ENCODE peak calls at places on chromosomes 12 and 14, in five cellular contexts. A, P, K, Q and O are unnamed samples.

GRCh38 chr12:12896261-12896660 is 4.9 kb downstream of the GPRC5A start:
- DNase-seq in K (no peak), Q (no peak), P (no peak), A (no peak), O (no peak)

GRCh38 chr12:15435597-15435996 is 113.3 kb downstream of the PTPRO start:
- DNase-seq in P (no peak), A (no peak), Q (no peak), K (no peak), O (no peak)

GRCh38 chr12:6229823-6230222 is 29.6 kb downstream of the CD9 start:
- DNase-seq in K (no peak), A (no peak), P (no peak), Q (peak; percentile 90), O (peak; percentile 54)

GRCh38 chr14:90943367-90943766 is 117.1 kb downstream of the RPS6KA5 start:
- DNase-seq in A (no peak), Q (no peak), K (no peak), P (no peak), O (no peak)

GRCh38 chr14:89615421-89615820 is 198.4 kb upstream of the FOXN3 start:
- DNase-seq in P (no peak), A (peak; percentile 13), K (no peak), Q (no peak), O (no peak)

GRCh38 chr14:23056956-23057756 is at the start of gene CDH24:
- DNase-seq in Q (peak; percentile 79), P (no peak), A (peak; percentile 72), K (peak; percentile 51), O (peak; percentile 75)

GRCh38 chr12:45290218-45290609 is 74.3 kb downstream of the ANO6 start:
- DNase-seq in K (no peak), A (no peak), P (no peak), Q (no peak), O (no peak)

GRCh38 chr12:47837190-47838171 is 17.8 kb upstream of the HDAC7 start:
- DNase-seq in Q (peak; percentile 74), K (peak; percentile 72), A (peak; percentile 76), P (peak; percentile 66), O (peak; percentile 75)

GRCh38 chr12:30447061-30447750 is 248.5 kb downstream of the IPO8 start:
- DNase-seq in A (no peak), P (no peak), Q (no peak), K (no peak), O (no peak)

GRCh38 chr12:54217774-54218221 is 29.0 kb upstream of the SMUG1 start:
- DNase-seq in A (peak; percentile 94), Q (no peak), K (no peak), P (no peak), O (peak; percentile 24)

GRCh38 chr12:563899-564298 is 99.3 kb downstream of the NINJ2 start:
- DNase-seq in P (no peak), A (no peak), Q (no peak), K (no peak), O (no peak)

GRCh38 chr12:28057856-28058615 is 85.5 kb upstream of the PTHLH start:
- DNase-seq in A (no peak), Q (no peak), P (no peak), K (no peak), O (no peak)

GRCh38 chr14:24297190-24297964 is 2.2 kb downstream of the DHRS1 start:
- DNase-seq in K (no peak), P (no peak), A (peak; percentile 24), Q (no peak), O (no peak)

GRCh38 chr12:132618683-132619043 is at the start of gene P2RX2:
- DNase-seq in K (no peak), P (no peak), A (no peak), Q (no peak), O (no peak)

GRCh38 chr12:22733756-22734155 is 108.8 kb downstream of the ETNK1 start:
- DNase-seq in K (no peak), Q (no peak), A (no peak), P (no peak), O (no peak)

GRCh38 chr12:94078736-94079509 is 69.5 kb upstream of the PLXNC1 start:
- DNase-seq in P (no peak), K (no peak), A (no peak), Q (no peak), O (no peak)

GRCh38 chr12:97276621-97277020 is 186.0 kb upstream of the RMST start:
- DNase-seq in Q (no peak), P (no peak), K (no peak), A (no peak), O (no peak)

GRCh38 chr14:96271421-96271762 is 15.4 kb downstream of the BDKRB1 start:
- DNase-seq in A (no peak), Q (no peak), P (no peak), K (no peak), O (no peak)

GRCh38 chr12:49017764-49018281 is 753 bp downstream of the PRKAG1 start:
- DNase-seq in P (no peak), A (peak; percentile 36), Q (peak; percentile 61), K (no peak), O (no peak)

GRCh38 chr12:104136577-104136976 is 1.4 kb downstream of the NFYB start:
- DNase-seq in Q (no peak), A (peak; percentile 15), P (no peak), K (no peak), O (no peak)

GRCh38 chr12:72281145-72281544 is 9.0 kb downstream of the TRHDE start:
- DNase-seq in P (no peak), A (no peak), Q (no peak), K (no peak), O (no peak)

GRCh38 chr12:117090816-117091711 is 8.2 kb downstream of the TESC start:
- DNase-seq in P (no peak), A (no peak), K (peak; percentile 60), Q (no peak), O (no peak)

GRCh38 chr14:60622920-60623263 is 26.4 kb downstream of the SIX1 start:
- DNase-seq in K (no peak), Q (no peak), P (no peak), A (no peak), O (no peak)

GRCh38 chr12:131919051-131919347 is 10.1 kb upstream of the PUS1 start:
- DNase-seq in P (no peak), A (no peak), Q (no peak), K (no peak), O (no peak)

GRCh38 chr12:3627336-3627735 is 125.6 kb downstream of the CRACR2A start:
- DNase-seq in Q (no peak), K (no peak), A (no peak), P (no peak), O (no peak)

GRCh38 chr14:64702493-64703392 is 1.5 kb upstream of the PLEKHG3 start:
- DNase-seq in A (no peak), Q (no peak), P (no peak), K (peak; percentile 67), O (no peak)

GRCh38 chr14:86654558-86655184 is 1124.7 kb downstream of the FLRT2 start:
- DNase-seq in A (peak; percentile 49), K (no peak), P (peak; percentile 0), Q (peak; percentile 37), O (peak; percentile 23)

GRCh38 chr14:28088125-28088524 is 678.5 kb upstream of the FOXG1 start:
- DNase-seq in K (no peak), P (no peak), Q (no peak), A (no peak), O (no peak)

GRCh38 chr12:121807656-121808347 is 4.0 kb downstream of the SETD1B start:
- DNase-seq in Q (no peak), A (no peak), P (no peak), K (no peak), O (no peak)

GRCh38 chr12:14410177-14410576 is 44.7 kb downstream of the ATF7IP start:
- DNase-seq in A (no peak), K (no peak), Q (no peak), P (no peak), O (no peak)

GRCh38 chr14:76710093-76711010 is 50.9 kb upstream of the VASH1 start:
- DNase-seq in P (peak; percentile 24), Q (peak; percentile 41), A (peak; percentile 66), K (no peak), O (no peak)

DNA sequence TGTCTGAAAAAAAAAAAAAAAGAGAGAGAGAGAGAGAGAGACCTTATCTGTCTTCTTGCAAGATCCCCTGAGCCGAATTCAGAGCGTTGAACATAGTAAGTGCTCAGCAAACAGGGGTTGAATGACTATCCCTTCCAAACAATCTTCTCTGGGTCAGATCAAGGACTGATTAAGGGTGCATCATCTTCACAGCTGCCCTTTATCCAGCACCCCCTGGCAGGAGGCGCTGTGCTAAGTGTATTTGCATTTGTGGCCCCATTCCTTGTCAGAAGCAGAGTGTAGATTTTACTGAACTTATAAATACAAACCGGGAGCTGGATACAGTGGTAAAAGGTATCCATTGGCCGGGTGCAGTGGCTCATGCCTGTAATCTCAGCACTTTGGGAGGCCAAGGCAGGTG is 8.8 kb upstream of the TRPV4 start:
- DNase-seq in P (no peak), A (no peak), K (no peak), Q (no peak), O (no peak)
- TF ChIP-seq CTCF in P (no peak), A (no peak), K (no peak), Q (no peak), O (no peak)

GRCh38 chr14:21960636-21961035 is 287.0 kb upstream of the OR4E1 start:
- DNase-seq in A (no peak), P (no peak), K (no peak), Q (no peak), O (no peak)
- H3K27ac ChIP-seq in A (no peak overlapping the region), P (no peak overlapping the region), K (no peak overlapping the region), Q (no peak overlapping the region), O (no peak overlapping the region)

GRCh38 chr14:68655961-68656360 is 136.9 kb downstream of the ZFP36L1 start:
- DNase-seq in A (peak; percentile 27), K (peak; percentile 24), Q (no peak), P (peak; percentile 18), O (no peak)

GRCh38 chr14:68653754-68654153 is 139.1 kb downstream of the ZFP36L1 start:
- DNase-seq in Q (no peak), A (no peak), K (peak; percentile 13), P (no peak), O (no peak)

GRCh38 chr14:68653108-68653507 is 139.8 kb downstream of the ZFP36L1 start:
- DNase-seq in K (peak; percentile 14), A (no peak), Q (no peak), P (no peak), O (no peak)

GRCh38 chr14:68655021-68655811 is 137.7 kb downstream of the ZFP36L1 start:
- DNase-seq in A (no peak), K (peak; percentile 20), Q (no peak), P (no peak), O (no peak)

GRCh38 chr14:68654471-68654941 is 138.4 kb downstream of the ZFP36L1 start:
- DNase-seq in A (no peak), Q (no peak), P (no peak), K (peak; percentile 18), O (no peak)
- TF ChIP-seq CTCF in A (no peak), Q (no peak), P (no peak), K (no peak), O (no peak)

GRCh38 chr12:76013603-76014002 is 18.0 kb downstream of the PHLDA1 start:
- DNase-seq in Q (no peak), A (no peak), K (no peak), P (no peak), O (no peak)

GRCh38 chr12:76014007-76014406 is 17.6 kb downstream of the PHLDA1 start:
- DNase-seq in K (no peak), Q (no peak), P (no peak), A (no peak), O (no peak)

GRCh38 chr12:76012656-76013055 is 18.9 kb downstream of the PHLDA1 start:
- DNase-seq in K (no peak), P (no peak), Q (no peak), A (no peak), O (no peak)

GRCh38 chr12:76008438-76008837 is 23.1 kb downstream of the PHLDA1 start:
- DNase-seq in A (no peak), Q (no peak), P (no peak), K (no peak), O (no peak)

GRCh38 chr12:76010732-76011458 is 20.7 kb downstream of the PHLDA1 start:
- DNase-seq in Q (no peak), P (no peak), A (no peak), K (no peak), O (no peak)
- H3K27ac ChIP-seq in Q (no peak overlapping the region), P (no peak overlapping the region), A (no peak overlapping the region), K (no peak overlapping the region), O (peak overlapping the region; percentile 58)